ENCODE peak calls at places on chromosomes 1 and 21, in four cellular contexts. T, X, Q and P are unnamed samples.

GRCh38 chr1:234727018-234727757 is 117.2 kb upstream of the IRF2BP2 start:
- DNase-seq in T (no peak), X (no peak), Q (no peak), P (peak; percentile 63)

GRCh38 chr1:3567405-3567804 is 43.9 kb downstream of the MEGF6 start:
- DNase-seq in T (no peak), X (no peak), Q (no peak), P (no peak)

GRCh38 chr1:179143332-179143731 is 61.5 kb downstream of the TOR3A start:
- DNase-seq in T (no peak), X (peak; percentile 86), Q (peak; percentile 59), P (peak; percentile 52)

GRCh38 chr21:16709866-16710550 is 802.8 kb upstream of the CXADR start:
- DNase-seq in T (no peak), X (no peak), Q (no peak), P (no peak)

GRCh38 chr1:28602536-28603439 is 10.7 kb downstream of the RAB42 start:
- DNase-seq in T (peak; percentile 64), X (no peak), Q (peak; percentile 72), P (peak; percentile 89)

GRCh38 chr21:41606706-41607105 is 98.7 kb upstream of the TMPRSS2 start:
- DNase-seq in T (no peak), X (no peak), Q (no peak), P (no peak)

GRCh38 chr1:225460021-225460736 is 32.3 kb upstream of the LBR start:
- DNase-seq in T (no peak), X (no peak), Q (no peak), P (no peak)

GRCh38 chr1:31239653-31240241 is at the start of gene NKAIN1:
- DNase-seq in T (peak; percentile 59), X (no peak), Q (peak; percentile 28), P (peak; percentile 18)

GRCh38 chr1:30312226-30312625 is 411.2 kb downstream of the MATN1 start:
- DNase-seq in T (no peak), X (no peak), Q (no peak), P (no peak)

GRCh38 chr21:34743831-34744230 is 75.0 kb downstream of the CLIC6 start:
- DNase-seq in T (no peak), X (no peak), Q (peak; percentile 71), P (no peak)

GRCh38 chr1:192066202-192066601 is 92.1 kb upstream of the RGS18 start:
- DNase-seq in T (no peak), X (no peak), Q (no peak), P (no peak)

GRCh38 chr1:160104520-160104885 is 6.1 kb upstream of the IGSF8 start:
- DNase-seq in T (no peak), X (no peak), Q (no peak), P (no peak)

GRCh38 chr1:212749924-212750535 is 41.5 kb downstream of the NSL1 start:
- DNase-seq in T (no peak), X (peak; percentile 31), Q (peak; percentile 61), P (peak; percentile 89)

GRCh38 chr1:23559136-23559984 is at the start of gene ID3:
- DNase-seq in T (peak; percentile 83), X (peak; percentile 84), Q (peak; percentile 89), P (peak; percentile 99)

GRCh38 chr1:236130372-236130771 is 12.0 kb upstream of the GPR137B start:
- DNase-seq in T (no peak), X (no peak), Q (no peak), P (no peak)

GRCh38 chr1:207752456-207753132 is 740 bp downstream of the CD46 start:
- DNase-seq in T (no peak), X (no peak), Q (peak; percentile 7), P (no peak)

GRCh38 chr21:41616063-41616591 is 108.2 kb upstream of the TMPRSS2 start:
- DNase-seq in T (no peak), X (no peak), Q (no peak), P (no peak)

GRCh38 chr21:24939288-24939687 is 668.0 kb downstream of the MRPL39 start:
- DNase-seq in T (no peak), X (no peak), Q (no peak), P (no peak)

GRCh38 chr1:156893048-156893953 is at the start of gene PEAR1:
- DNase-seq in T (peak; percentile 25), X (no peak), Q (no peak), P (no peak)
- TF ChIP-seq CTCF in T (no peak), X (no peak), Q (no peak), P (no peak)

GRCh38 chr1:32372149-32372756 is 9.9 kb downstream of the TSSK3 start:
- DNase-seq in T (no peak), X (no peak), Q (no peak), P (no peak)
- TF ChIP-seq CTCF in T (no peak), X (no peak), Q (no peak), P (no peak)

DNA sequence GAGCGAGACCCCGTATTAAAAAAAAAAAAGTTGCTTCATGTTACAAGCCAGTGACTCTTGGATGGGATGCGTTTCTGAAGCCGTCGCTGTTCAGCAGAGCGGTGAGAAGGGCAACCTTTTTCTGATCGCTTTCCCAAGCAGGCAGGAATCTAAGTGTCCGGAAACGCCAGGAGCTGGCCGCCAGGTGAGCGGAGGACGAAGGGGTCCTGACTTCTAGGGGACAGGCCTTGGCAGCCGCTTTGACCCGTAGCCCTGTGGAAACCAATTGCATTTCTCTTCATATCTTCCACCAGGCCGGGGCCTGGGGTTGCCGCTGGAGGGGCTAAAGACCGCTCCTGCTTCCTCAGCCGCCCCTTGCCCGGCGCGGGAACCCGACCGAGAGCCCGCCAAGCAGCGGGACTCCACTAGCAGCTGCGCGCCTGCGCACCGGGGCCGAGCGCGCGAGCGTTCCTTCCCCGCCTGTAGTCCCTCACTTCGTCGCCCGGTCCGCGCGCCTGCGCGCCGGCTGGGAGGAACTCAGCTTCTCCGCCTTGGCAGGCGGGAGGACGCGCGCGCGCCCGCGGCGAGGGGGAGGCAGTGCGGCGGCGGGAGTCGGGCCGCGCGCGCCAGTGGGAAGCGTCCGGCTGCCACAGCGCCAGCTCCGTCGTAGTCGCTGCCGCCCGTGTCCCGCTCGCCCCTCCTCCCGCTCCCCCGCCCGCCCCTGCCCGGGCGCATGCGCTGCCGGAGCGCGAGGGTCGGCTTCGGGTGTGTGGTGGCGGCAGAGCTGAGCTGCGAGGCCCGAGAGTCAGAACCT is at the start of gene SPEN:
- DNase-seq in T (peak; percentile 96), X (peak; percentile 90), Q (peak; percentile 89), P (peak; percentile 99)
- TF ChIP-seq CTCF in T (peak; percentile 44), X (no peak), Q (no peak), P (no peak)

DNA sequence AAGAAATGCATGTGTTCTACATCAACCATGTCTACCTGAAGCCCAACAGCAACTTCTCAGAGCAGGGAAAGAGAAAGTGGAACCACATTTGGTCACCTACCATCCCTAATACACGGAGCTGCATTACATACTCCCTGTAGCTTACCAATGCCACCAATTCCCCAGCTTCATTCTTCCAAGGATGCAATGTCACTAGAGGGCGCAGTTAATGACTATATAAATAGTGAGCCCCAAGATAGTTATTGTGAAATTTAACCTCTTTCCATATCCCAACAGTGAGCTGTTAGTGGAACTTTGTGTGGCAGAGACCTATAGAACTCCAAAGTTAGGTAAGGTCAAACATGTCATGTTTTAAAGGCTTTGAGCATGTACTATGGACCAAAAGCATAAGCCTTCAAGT is 618.3 kb downstream of the SMYD3 start:
- DNase-seq in T (no peak), X (no peak), Q (no peak), P (peak; percentile 62)
- TF ChIP-seq CTCF in T (peak; percentile 36), X (peak; percentile 21), Q (no peak), P (peak; percentile 69)

GRCh38 chr1:19410393-19410792 is 74.9 kb downstream of the CAPZB start:
- DNase-seq in T (no peak), X (no peak), Q (no peak), P (no peak)
- TF ChIP-seq CTCF in T (no peak), X (peak; percentile 7), Q (no peak), P (no peak)

DNA sequence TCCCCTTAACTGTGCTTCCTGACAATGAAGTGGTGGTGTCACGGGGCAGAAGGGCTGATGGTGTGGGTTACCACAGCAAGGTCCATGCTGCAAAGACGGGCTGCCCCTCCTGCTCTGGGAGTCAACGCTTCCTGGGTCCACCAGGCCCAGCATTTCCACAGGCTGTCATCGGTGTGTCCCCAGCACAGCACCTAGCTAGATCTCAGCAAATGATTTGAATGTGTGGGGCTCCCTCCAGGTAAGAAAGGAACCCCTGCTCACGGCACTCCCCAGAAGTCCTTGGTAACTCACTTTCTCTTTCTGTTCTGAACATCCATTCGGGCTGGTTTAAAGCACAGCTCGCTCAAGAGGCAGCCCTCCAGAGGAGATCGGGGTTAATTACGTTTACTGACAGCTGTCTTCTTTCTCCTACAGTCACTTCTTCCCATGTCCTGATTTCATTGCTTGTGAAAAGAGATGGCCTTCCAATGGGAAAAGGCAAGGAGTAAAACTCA is 27.3 kb downstream of the HIVEP3 start:
- DNase-seq in T (no peak), X (no peak), Q (peak; percentile 61), P (no peak)
- TF ChIP-seq CTCF in T (no peak), X (peak; percentile 29), Q (no peak), P (no peak)